ENCODE peak calls at places on chromosomes 5 and 9, in four cellular contexts. O is PC-9, C is psoas muscle, S is C1 segment of cervical spinal cord. M is an unnamed sample.
A peak's percentile ranks its signal among the peaks of the same experiment; 100 is the strongest.

GRCh38 chr5:133844836-133845235 is 123.6 kb downstream of the C5orf15 start:
- DNase-seq in O (no peak), C (no peak), S (no peak), M (no peak)

GRCh38 chr5:69416180-69416579 is 1.3 kb downstream of the MARVELD2 start:
- DNase-seq in O (no peak), C (no peak), S (no peak), M (no peak)

GRCh38 chr9:97853844-97854695 is 1.0 kb downstream of the FOXE1 start:
- DNase-seq in O (peak; percentile 53), C (no peak), S (no peak), M (no peak)

GRCh38 chr5:100790170-100790665 is 112.9 kb downstream of the ST8SIA4 start:
- DNase-seq in O (no peak), C (no peak), S (no peak), M (no peak)

GRCh38 chr9:136930014-136930413 is 14.5 kb downstream of the FBXW5 start:
- DNase-seq in O (no peak), C (no peak), S (no peak), M (no peak)

GRCh38 chr5:142433526-142434321 is 108.9 kb upstream of the SPRY4 start:
- DNase-seq in O (no peak), C (no peak), S (no peak), M (no peak)

GRCh38 chr5:122152266-122152900 is 23.0 kb downstream of the ZNF474 start:
- DNase-seq in O (no peak), C (no peak), S (no peak), M (no peak)

GRCh38 chr5:9361835-9362234 is 184.0 kb downstream of the SEMA5A start:
- DNase-seq in O (peak; percentile 49), C (peak; percentile 18), S (peak; percentile 37), M (peak; percentile 25)

GRCh38 chr9:133691191-133691590 is 47.0 kb downstream of the SARDH start:
- DNase-seq in O (no peak), C (peak; percentile 5), S (no peak), M (no peak)

GRCh38 chr9:133127340-133127981 is 6.4 kb upstream of the RALGDS start:
- DNase-seq in O (peak; percentile 94), C (peak; percentile 73), S (no peak), M (no peak)

GRCh38 chr5:95283761-95284511 is 958 bp downstream of the MCTP1 start:
- DNase-seq in O (peak; percentile 70), C (peak; percentile 13), S (no peak), M (no peak)

GRCh38 chr5:37112383-37112991 is 136.7 kb downstream of the CPLANE1 start:
- DNase-seq in O (no peak), C (no peak), S (no peak), M (no peak)

GRCh38 chr9:126114850-126115460 is 211.7 kb upstream of the MVB12B start:
- DNase-seq in O (no peak), C (no peak), S (no peak), M (no peak)

GRCh38 chr9:94937214-94937903 is 210.9 kb downstream of the AOPEP start:
- DNase-seq in O (peak; percentile 35), C (no peak), S (no peak), M (no peak)

GRCh38 chr5:137114529-137114928 is 384.6 kb downstream of the SPOCK1 start:
- DNase-seq in O (peak; percentile 5), C (no peak), S (no peak), M (no peak)

GRCh38 chr5:180313677-180314076 is 21.8 kb upstream of the MAPK9 start:
- DNase-seq in O (peak; percentile 98), C (no peak), S (no peak), M (no peak)

GRCh38 chr9:70749066-70749465 is 334.6 kb upstream of the KLF9 start:
- DNase-seq in O (no peak), C (no peak), S (no peak), M (no peak)

GRCh38 chr5:30239331-30240022 is 954.0 kb upstream of the CDH6 start:
- DNase-seq in O (no peak), C (no peak), S (no peak), M (no peak)

GRCh38 chr5:175746851-175747250 is 89.0 kb downstream of the HRH2 start:
- DNase-seq in O (no peak), C (no peak), S (peak; percentile 7), M (no peak)

GRCh38 chr9:110029815-110030480 is 178.0 kb downstream of the C9orf152 start:
- DNase-seq in O (no peak), C (no peak), S (no peak), M (no peak)

GRCh38 chr5:84724683-84725082 is 340.0 kb upstream of the EDIL3 start:
- DNase-seq in O (no peak), C (no peak), S (no peak), M (no peak)